ENCODE peak calls at places on chromosomes 1 and 21, in four cellular contexts. One of them, this sample, is unnamed.
A peak's percentile ranks its signal among the peaks of the same experiment; 100 is the strongest.

GRCh38 chr1:29342351-29342750 is 106.0 kb downstream of the PTPRU start:
- DNase-seq in GM12878: no peak
- DNase-seq in HepG2: no peak
- DNase-seq in K562: no peak
- DNase-seq in this sample: no peak

GRCh38 chr1:46673749-46674182 is 2.1 kb downstream of the TEX38 start:
- DNase-seq in HepG2: no peak
- DNase-seq in GM12878: no peak
- DNase-seq in K562: peak; percentile 67
- DNase-seq in this sample: no peak

GRCh38 chr1:27637052-27637451 is 2.1 kb upstream of the FGR start:
- DNase-seq in HepG2: no peak
- DNase-seq in K562: no peak
- DNase-seq in GM12878: no peak
- DNase-seq in this sample: no peak

GRCh38 chr1:162145280-162145965 is 75.9 kb downstream of the NOS1AP start:
- DNase-seq in K562: no peak
- DNase-seq in HepG2: peak; percentile 56
- DNase-seq in GM12878: no peak
- DNase-seq in this sample: no peak

GRCh38 chr1:89955311-89955710 is 39.6 kb upstream of the ZNF326 start:
- DNase-seq in HepG2: no peak
- DNase-seq in GM12878: no peak
- DNase-seq in K562: no peak
- DNase-seq in this sample: no peak

GRCh38 chr1:168674252-168674651 is 54.8 kb downstream of the DPT start:
- DNase-seq in K562: no peak
- DNase-seq in HepG2: no peak
- DNase-seq in GM12878: no peak
- DNase-seq in this sample: no peak

GRCh38 chr1:237851209-237851845 is 39.4 kb downstream of the ZP4 start:
- DNase-seq in GM12878: no peak
- DNase-seq in HepG2: peak; percentile 2
- DNase-seq in K562: peak; percentile 43
- DNase-seq in this sample: peak; percentile 58

GRCh38 chr1:56229183-56229582 is 350.2 kb downstream of the PLPP3 start:
- DNase-seq in GM12878: no peak
- DNase-seq in K562: no peak
- DNase-seq in HepG2: no peak
- DNase-seq in this sample: no peak

GRCh38 chr1:12582649-12583048 is 35.4 kb downstream of the DHRS3 start:
- DNase-seq in K562: no peak
- DNase-seq in GM12878: no peak
- DNase-seq in HepG2: no peak
- DNase-seq in this sample: no peak

GRCh38 chr1:206799311-206799710 is 27.0 kb upstream of the IL10 start:
- DNase-seq in GM12878: no peak
- DNase-seq in K562: no peak
- DNase-seq in HepG2: no peak
- DNase-seq in this sample: no peak

GRCh38 chr1:38025664-38026063 is 13.1 kb downstream of the UTP11 start:
- DNase-seq in HepG2: no peak
- DNase-seq in GM12878: no peak
- DNase-seq in K562: no peak
- DNase-seq in this sample: no peak

GRCh38 chr1:38025233-38025632 is 12.7 kb downstream of the UTP11 start:
- DNase-seq in HepG2: no peak
- DNase-seq in K562: no peak
- DNase-seq in GM12878: no peak
- DNase-seq in this sample: no peak

GRCh38 chr1:38027201-38028104 is 14.9 kb downstream of the UTP11 start:
- DNase-seq in GM12878: no peak
- DNase-seq in K562: no peak
- DNase-seq in HepG2: no peak
- DNase-seq in this sample: no peak

GRCh38 chr1:38028105-38028591 is 15.6 kb downstream of the UTP11 start:
- DNase-seq in K562: no peak
- DNase-seq in HepG2: no peak
- DNase-seq in GM12878: peak; percentile 95
- DNase-seq in this sample: no peak

DNA sequence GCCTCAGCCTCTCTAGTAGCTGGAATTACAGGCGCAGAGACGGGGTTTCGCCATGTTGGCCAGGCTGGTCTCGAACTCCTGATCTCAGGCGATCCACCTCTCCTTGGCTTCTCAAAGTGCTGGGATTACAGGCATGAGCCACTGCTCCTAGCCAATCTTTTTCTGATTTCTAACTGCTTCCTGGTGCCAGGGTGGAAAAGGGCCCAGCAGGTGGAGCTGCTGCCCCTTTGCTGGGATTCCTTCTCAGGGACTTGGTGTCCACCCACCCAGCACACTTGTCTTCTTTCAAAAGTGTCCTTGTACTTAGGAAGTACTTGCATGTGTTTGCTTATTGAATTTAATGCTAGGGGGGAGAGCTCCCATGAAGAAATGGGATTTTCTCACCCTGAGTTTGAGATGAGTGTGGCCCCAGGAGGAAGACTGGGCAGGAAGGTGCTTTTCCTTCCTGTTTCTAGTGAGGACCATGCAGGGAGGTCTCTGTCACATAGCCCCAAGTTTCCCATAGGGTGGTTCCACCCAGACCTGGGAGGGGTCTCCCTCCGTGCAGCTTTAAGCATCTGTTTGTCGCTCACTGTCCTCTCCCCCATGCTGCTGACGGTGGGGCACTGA is 14.2 kb downstream of the UTP11 start:
- DNase-seq in GM12878: no peak
- DNase-seq in K562: peak; percentile 65
- DNase-seq in HepG2: no peak
- DNase-seq in this sample: peak; percentile 50
- TF ChIP-seq RAD21 in GM12878: peak; percentile 86
- TF ChIP-seq RAD21 in K562: peak; percentile 74
- TF ChIP-seq RAD21 in HepG2: peak; percentile 51
- TF ChIP-seq RAD21 in this sample: peak; percentile 76

DNA sequence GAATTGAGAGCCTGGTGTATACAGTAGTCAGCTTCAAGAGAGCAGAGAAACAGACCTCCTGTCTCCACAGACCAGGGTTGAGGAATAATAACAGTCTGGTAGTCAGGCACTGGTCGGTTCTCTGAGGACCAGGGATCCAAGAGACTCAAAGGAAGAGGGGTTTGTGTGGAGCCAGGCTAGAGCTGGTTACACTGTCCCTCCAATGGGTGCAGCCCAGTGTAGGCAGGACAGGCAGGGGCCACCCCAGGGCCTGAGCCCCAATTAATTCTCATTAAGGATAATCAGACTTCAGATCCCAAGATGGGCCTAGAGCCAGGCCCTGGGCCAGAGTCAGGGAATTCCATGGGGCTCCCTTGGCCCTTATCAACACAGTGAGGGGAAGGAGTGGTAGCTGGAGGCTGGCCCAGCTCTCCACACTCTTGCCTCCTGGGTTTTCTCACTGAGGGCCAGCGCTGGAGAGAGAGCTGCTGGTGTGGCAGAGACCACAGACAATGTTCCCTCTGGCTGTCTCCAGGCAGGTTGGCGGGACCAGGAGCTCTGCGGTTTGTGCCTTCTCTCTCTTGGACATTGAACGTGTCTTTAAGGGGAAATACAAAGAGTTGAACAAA is 9.1 kb downstream of the SEMA4A start:
- DNase-seq in HepG2: no peak
- DNase-seq in GM12878: no peak
- DNase-seq in K562: no peak
- DNase-seq in this sample: no peak
- TF ChIP-seq CHD4 in HepG2: no peak
- TF ChIP-seq CHD4 in GM12878: no peak
- TF ChIP-seq CHD4 in K562: no peak
- TF ChIP-seq CHD4 in this sample: no peak

GRCh38 chr1:192756314-192756713 is 52.5 kb upstream of the RGS2 start:
- DNase-seq in K562: peak; percentile 30
- DNase-seq in GM12878: no peak
- DNase-seq in HepG2: no peak
- DNase-seq in this sample: no peak
- H3K4me3 ChIP-seq in K562: no peak overlapping the region
- H3K4me3 ChIP-seq in GM12878: no peak overlapping the region
- H3K4me3 ChIP-seq in HepG2: no peak overlapping the region
- H3K4me3 ChIP-seq in this sample: no peak overlapping the region

DNA sequence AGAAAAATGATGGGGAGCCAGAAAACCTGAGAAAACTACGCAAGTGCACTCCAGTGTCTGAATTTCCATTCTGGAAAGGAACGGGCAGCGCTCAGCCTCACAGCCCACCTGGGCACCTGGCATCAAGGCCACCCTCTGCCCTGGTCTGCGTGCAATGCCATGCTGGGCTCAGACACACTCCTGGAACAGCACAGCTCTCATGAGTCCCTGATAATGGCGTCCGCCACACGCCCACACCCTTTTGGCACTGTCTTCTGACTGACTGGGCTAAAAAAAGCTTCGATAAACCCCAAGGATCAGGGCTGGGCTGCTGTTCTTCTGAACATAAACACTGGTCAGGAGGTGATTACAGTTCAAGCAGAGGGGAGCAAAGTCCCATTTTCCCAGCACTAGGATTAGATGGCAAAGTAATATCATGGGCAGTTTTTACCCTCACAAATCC is 22.8 kb downstream of the RCAN1 start:
- DNase-seq in K562: peak; percentile 79
- DNase-seq in GM12878: no peak
- DNase-seq in HepG2: no peak
- DNase-seq in this sample: no peak
- TF ChIP-seq RAD21 in K562: no peak
- TF ChIP-seq RAD21 in GM12878: no peak
- TF ChIP-seq RAD21 in HepG2: no peak
- TF ChIP-seq RAD21 in this sample: no peak

GRCh38 chr1:197076585-197076984 is 9.5 kb upstream of the F13B start:
- DNase-seq in GM12878: no peak
- DNase-seq in HepG2: no peak
- DNase-seq in K562: no peak
- DNase-seq in this sample: no peak

DNA sequence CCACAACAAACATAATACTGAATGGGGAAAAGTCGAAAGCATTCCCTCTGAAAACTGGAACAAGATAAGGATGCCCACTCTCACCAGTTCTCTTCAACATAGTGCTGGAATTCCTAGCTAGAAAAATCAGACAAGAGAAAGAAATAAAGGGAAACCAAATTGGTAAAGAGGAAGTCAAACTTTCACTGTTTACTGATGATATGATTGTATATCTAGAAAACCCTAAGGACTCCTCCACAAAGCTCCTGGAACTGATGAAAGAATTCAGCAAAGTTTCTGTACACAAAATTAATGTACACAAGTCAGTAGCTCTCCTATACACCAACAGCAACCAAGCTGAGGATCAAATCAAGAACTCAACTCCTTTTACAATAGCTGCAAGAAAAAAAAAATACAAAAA is 6.9 kb upstream of the F13B start:
- DNase-seq in HepG2: no peak
- DNase-seq in K562: no peak
- DNase-seq in GM12878: no peak
- DNase-seq in this sample: no peak
- TF ChIP-seq CHD4 in HepG2: no peak
- TF ChIP-seq CHD4 in K562: no peak
- TF ChIP-seq CHD4 in GM12878: no peak
- TF ChIP-seq CHD4 in this sample: no peak

GRCh38 chr1:109240158-109241152 is 8.9 kb upstream of the CELSR2 start:
- DNase-seq in GM12878: no peak
- DNase-seq in K562: peak; percentile 67
- DNase-seq in HepG2: no peak
- DNase-seq in this sample: no peak
- H3K4me3 ChIP-seq in GM12878: no peak overlapping the region
- H3K4me3 ChIP-seq in K562: no peak overlapping the region
- H3K4me3 ChIP-seq in HepG2: no peak overlapping the region
- H3K4me3 ChIP-seq in this sample: no peak overlapping the region

GRCh38 chr1:211647666-211648065 is 27.8 kb downstream of the NEK2 start:
- DNase-seq in HepG2: no peak
- DNase-seq in GM12878: no peak
- DNase-seq in K562: no peak
- DNase-seq in this sample: no peak

GRCh38 chr1:211648980-211649934 is 26.2 kb downstream of the NEK2 start:
- DNase-seq in GM12878: no peak
- DNase-seq in HepG2: peak; percentile 68
- DNase-seq in K562: peak; percentile 64
- DNase-seq in this sample: peak; percentile 55

GRCh38 chr1:211650922-211651303 is 24.5 kb downstream of the NEK2 start:
- DNase-seq in HepG2: no peak
- DNase-seq in K562: no peak
- DNase-seq in GM12878: no peak
- DNase-seq in this sample: no peak

GRCh38 chr1:211646566-211646965 is 28.9 kb downstream of the NEK2 start:
- DNase-seq in GM12878: no peak
- DNase-seq in K562: no peak
- DNase-seq in HepG2: no peak
- DNase-seq in this sample: no peak

GRCh38 chr1:211648336-211648735 is 27.1 kb downstream of the NEK2 start:
- DNase-seq in GM12878: no peak
- DNase-seq in HepG2: peak; percentile 89
- DNase-seq in K562: peak; percentile 47
- DNase-seq in this sample: peak; percentile 58
- TF ChIP-seq RAD21 in GM12878: no peak
- TF ChIP-seq RAD21 in HepG2: no peak
- TF ChIP-seq RAD21 in K562: no peak
- TF ChIP-seq RAD21 in this sample: no peak

GRCh38 chr21:15207231-15207630 is 142.4 kb upstream of the NRIP1 start:
- DNase-seq in HepG2: no peak
- DNase-seq in K562: no peak
- DNase-seq in GM12878: no peak
- DNase-seq in this sample: no peak
- TF ChIP-seq CHD4 in HepG2: no peak
- TF ChIP-seq CHD4 in K562: no peak
- TF ChIP-seq CHD4 in GM12878: no peak
- TF ChIP-seq CHD4 in this sample: no peak